ENCODE peak calls at places on chromosome 4, in four cellular contexts. O, L, W and H are unnamed samples.

GRCh38 chr4:184114431-184114830 is 103.2 kb downstream of the ENPP6 start:
- DNase-seq in W (no peak), L (no peak), O (no peak), H (no peak)

GRCh38 chr4:56690393-56690971 is 9.4 kb upstream of the HOPX start:
- DNase-seq in O (no peak), W (no peak), L (no peak), H (no peak)

GRCh38 chr4:8547912-8548730 is 32.1 kb upstream of the GPR78 start:
- DNase-seq in W (no peak), O (no peak), L (no peak), H (no peak)

GRCh38 chr4:42411803-42412202 is 14.5 kb downstream of the SHISA3 start:
- DNase-seq in O (no peak), L (no peak), W (no peak), H (no peak)

GRCh38 chr4:168766537-168767316 is 243.3 kb downstream of the CBR4 start:
- DNase-seq in O (no peak), L (no peak), W (no peak), H (no peak)

GRCh38 chr4:26122690-26123089 is 198.1 kb upstream of the RBPJ start:
- DNase-seq in O (no peak), L (no peak), W (no peak), H (no peak)

GRCh38 chr4:89173336-89174090 is 62.2 kb downstream of the TIGD2 start:
- DNase-seq in W (no peak), O (no peak), L (no peak), H (no peak)

GRCh38 chr4:70505152-70505748 is 13.1 kb upstream of the AMTN start:
- DNase-seq in W (no peak), O (peak; percentile 20), L (peak; percentile 60), H (no peak)

GRCh38 chr4:89482248-89482647 is 174.6 kb upstream of the GPRIN3 start:
- DNase-seq in L (no peak), O (no peak), W (no peak), H (no peak)

GRCh38 chr4:121016630-121017029 is 55.7 kb downstream of the NDNF start:
- DNase-seq in W (no peak), O (no peak), L (no peak), H (no peak)

GRCh38 chr4:167100120-167100519 is 134.2 kb downstream of the SPOCK3 start:
- DNase-seq in O (no peak), W (peak; percentile 32), L (no peak), H (no peak)

GRCh38 chr4:41692717-41693345 is 55.7 kb downstream of the PHOX2B start:
- DNase-seq in L (peak; percentile 56), O (no peak), W (no peak), H (peak; percentile 63)

GRCh38 chr4:18020671-18021469 is 685 bp downstream of the LCORL start:
- DNase-seq in O (peak; percentile 15), W (peak; percentile 32), L (peak; percentile 44), H (peak; percentile 87)

GRCh38 chr4:122086338-122086737 is 65.8 kb upstream of the BLTP1 start:
- DNase-seq in W (no peak), L (no peak), O (no peak), H (no peak)

GRCh38 chr4:105022811-105023667 is 123.6 kb upstream of the TET2 start:
- DNase-seq in O (no peak), W (no peak), L (no peak), H (no peak)

GRCh38 chr4:52864816-52865215 is 2.7 kb downstream of the RASL11B start:
- DNase-seq in L (peak; percentile 39), O (no peak), W (no peak), H (no peak)

GRCh38 chr4:39367166-39367565 is 1.0 kb upstream of the RFC1 start:
- DNase-seq in O (no peak), W (no peak), L (no peak), H (no peak)

GRCh38 chr4:159455675-159456235 is 352.9 kb downstream of the RAPGEF2 start:
- DNase-seq in O (no peak), W (no peak), L (no peak), H (no peak)

GRCh38 chr4:52825311-52826090 is 36.6 kb upstream of the RASL11B start:
- DNase-seq in W (no peak), O (no peak), L (no peak), H (no peak)

GRCh38 chr4:18127030-18127429 is 105.5 kb upstream of the LCORL start:
- DNase-seq in L (no peak), O (no peak), W (no peak), H (no peak)

GRCh38 chr4:139887378-139887801 is 221.8 kb downstream of the MGST2 start:
- DNase-seq in O (no peak), W (no peak), L (no peak), H (no peak)

GRCh38 chr4:31052519-31052918 is 332.4 kb downstream of the PCDH7 start:
- DNase-seq in O (no peak), L (no peak), W (no peak), H (no peak)

GRCh38 chr4:56880572-56880971 is 27.1 kb upstream of the REST start:
- DNase-seq in W (no peak), O (no peak), L (no peak), H (no peak)

GRCh38 chr4:25807101-25807728 is 55.6 kb downstream of the SEL1L3 start:
- DNase-seq in O (no peak), W (no peak), L (no peak), H (no peak)

GRCh38 chr4:143382539-143382938 is 45.9 kb downstream of the GAB1 start:
- DNase-seq in O (no peak), W (no peak), L (no peak), H (no peak)

GRCh38 chr4:53992785-53993184 is 71.6 kb downstream of the CHIC2 start:
- DNase-seq in O (no peak), W (no peak), L (no peak), H (no peak)

GRCh38 chr4:25694466-25694865 is 38.8 kb downstream of the SLC34A2 start:
- DNase-seq in O (no peak), L (no peak), W (no peak), H (no peak)

GRCh38 chr4:82782626-82783025 is 16.0 kb downstream of the SCD5 start:
- DNase-seq in L (no peak), O (no peak), W (no peak), H (no peak)

GRCh38 chr4:169335331-169335730 is 64.6 kb upstream of the SH3RF1 start:
- DNase-seq in W (no peak), O (no peak), L (no peak), H (no peak)

GRCh38 chr4:88659890-88660208 is 37.8 kb downstream of the NAP1L5 start:
- DNase-seq in O (no peak), W (no peak), L (no peak), H (no peak)

GRCh38 chr4:80201326-80202151 is 4.2 kb downstream of the PRDM8 start:
- DNase-seq in W (no peak), L (no peak), O (no peak), H (no peak)

GRCh38 chr4:1035510-1035909 is 24.1 kb downstream of the FGFRL1 start:
- DNase-seq in L (peak; percentile 78), O (peak; percentile 51), W (no peak), H (no peak)

GRCh38 chr4:159925770-159926169 is 822.9 kb downstream of the RAPGEF2 start:
- DNase-seq in O (no peak), L (no peak), W (no peak), H (no peak)

GRCh38 chr4:85423414-85423813 is 51.5 kb upstream of the ARHGAP24 start:
- DNase-seq in W (no peak), O (no peak), L (no peak), H (no peak)

GRCh38 chr4:142549248-142549647 is 296.9 kb downstream of the INPP4B start:
- DNase-seq in L (no peak), O (no peak), W (no peak), H (no peak)

GRCh38 chr4:71212216-71212615 is 126.6 kb upstream of the SLC4A4 start:
- DNase-seq in W (no peak), L (no peak), O (no peak), H (no peak)

GRCh38 chr4:116361782-116362181 is 723.6 kb downstream of the TRAM1L1 start:
- DNase-seq in O (no peak), L (no peak), W (no peak), H (no peak)

GRCh38 chr4:176906693-176907092 is 114.0 kb upstream of the VEGFC start:
- DNase-seq in O (no peak), L (no peak), W (no peak), H (no peak)

GRCh38 chr4:28463184-28463690 is 1602.6 kb downstream of the STIM2 start:
- DNase-seq in O (no peak), W (no peak), L (no peak), H (no peak)

GRCh38 chr4:3830774-3831528 is 64.8 kb downstream of the ADRA2C start:
- DNase-seq in O (no peak), L (no peak), W (no peak), H (no peak)
- TF ChIP-seq EP300 in O (no peak), L (no peak), W (no peak), H (no peak)

GRCh38 chr4:156584100-156584499 is 387.5 kb downstream of the PDGFC start:
- DNase-seq in W (no peak), L (no peak), O (no peak), H (no peak)
- TF ChIP-seq EP300 in W (no peak), L (no peak), O (no peak), H (no peak)

GRCh38 chr4:156711196-156711590 is 260.4 kb downstream of the PDGFC start:
- DNase-seq in L (no peak), O (no peak), W (no peak), H (no peak)

GRCh38 chr4:156705291-156705690 is 266.3 kb downstream of the PDGFC start:
- DNase-seq in O (no peak), W (no peak), L (no peak), H (no peak)

GRCh38 chr4:156710571-156711195 is 260.9 kb downstream of the PDGFC start:
- DNase-seq in O (no peak), W (no peak), L (no peak), H (no peak)
- TF ChIP-seq EP300 in O (no peak), W (no peak), L (no peak), H (no peak)

GRCh38 chr4:146153964-146154536 is 21.5 kb upstream of the LSM6 start:
- DNase-seq in W (no peak), O (no peak), L (no peak), H (no peak)
- TF ChIP-seq EP300 in W (no peak), O (no peak), L (no peak), H (no peak)

GRCh38 chr4:76484654-76485053 is 49.6 kb downstream of the SHROOM3 start:
- DNase-seq in O (no peak), L (no peak), W (no peak), H (no peak)

GRCh38 chr4:76489799-76490176 is 54.8 kb downstream of the SHROOM3 start:
- DNase-seq in O (no peak), L (no peak), W (no peak), H (no peak)

GRCh38 chr4:76485450-76485849 is 50.4 kb downstream of the SHROOM3 start:
- DNase-seq in W (no peak), L (peak; percentile 49), O (no peak), H (no peak)

GRCh38 chr4:76486588-76487276 is 51.7 kb downstream of the SHROOM3 start:
- DNase-seq in L (no peak), O (no peak), W (no peak), H (no peak)

GRCh38 chr4:76488905-76489798 is 54.1 kb downstream of the SHROOM3 start:
- DNase-seq in L (no peak), W (no peak), O (no peak), H (no peak)
- TF ChIP-seq EP300 in L (no peak), W (no peak), O (no peak), H (no peak)

GRCh38 chr4:164461901-164462300 is 292.0 kb upstream of the SMIM31 start:
- DNase-seq in W (no peak), L (no peak), O (no peak), H (no peak)
- TF ChIP-seq EP300 in W (no peak), L (no peak), O (no peak), H (no peak)